ENCODE peak calls at places on chromosomes 4 and X, in five cellular contexts. N is lung microvascular endothelial cell, H is Caki2, X is AG04449, V is substantia nigra. Q is an unnamed sample.

GRCh38 chr4:31237242-31237641 is 517.1 kb downstream of the PCDH7 start:
- DNase-seq in N (peak), H (no peak), X (no peak), V (no peak), Q (no peak)

GRCh38 chr4:118177121-118177520 is 142.8 kb downstream of the NDST3 start:
- DNase-seq in N (no peak), H (no peak), X (no peak), V (no peak), Q (peak)

GRCh38 chr4:26161030-26161824 is 159.6 kb upstream of the RBPJ start:
- DNase-seq in N (peak), H (no peak), X (no peak), V (no peak), Q (no peak)

GRCh38 chr4:41645716-41646115 is 102.8 kb downstream of the PHOX2B start:
- DNase-seq in N (no peak), H (no peak), X (no peak), V (no peak), Q (no peak)

GRCh38 chrX:30654989-30655607 is 1.9 kb downstream of the GK start:
- DNase-seq in N (no peak), H (no peak), X (no peak), V (no peak), Q (no peak)

GRCh38 chrX:52213276-52213675 is 28.6 kb downstream of the MAGED4 start:
- DNase-seq in N (no peak), H (no peak), X (no peak), V (no peak), Q (no peak)

GRCh38 chr4:3227878-3228675 is 20.9 kb upstream of the MSANTD1 start:
- DNase-seq in N (no peak), H (no peak), X (no peak), V (no peak), Q (no peak)

GRCh38 chr4:21113496-21114213 is 413.4 kb downstream of the PACRGL start:
- DNase-seq in N (peak), H (no peak), X (no peak), V (no peak), Q (peak)

GRCh38 chr4:75542824-75543223 is 13.0 kb upstream of the ODAPH start:
- DNase-seq in N (no peak), H (peak), X (peak), V (no peak), Q (peak)

GRCh38 chr4:142408003-142408441 is 438.1 kb downstream of the INPP4B start:
- DNase-seq in N (peak), H (peak), X (no peak), V (no peak), Q (peak)

GRCh38 chrX:57906790-57907189 is 3.5 kb downstream of the ZXDA start:
- DNase-seq in N (peak), H (no peak), X (peak), V (no peak), Q (no peak)

GRCh38 chr4:140212171-140212570 is 58.2 kb upstream of the MAML3 start:
- DNase-seq in N (no peak), H (no peak), X (no peak), V (no peak), Q (no peak)

GRCh38 chr4:11428701-11429571 is at the start of gene HS3ST1:
- DNase-seq in N (peak), H (peak), X (no peak), V (peak), Q (no peak)

GRCh38 chr4:159410076-159410777 is 307.3 kb downstream of the RAPGEF2 start:
- DNase-seq in N (no peak), H (no peak), X (no peak), V (no peak), Q (peak)

GRCh38 chr4:5999830-6000365 is 18.3 kb downstream of the C4orf50 start:
- DNase-seq in N (no peak), H (no peak), X (no peak), V (no peak), Q (no peak)

GRCh38 chr4:53764761-53765490 is 173.6 kb upstream of the LNX1 start:
- DNase-seq in N (no peak), H (no peak), X (no peak), V (no peak), Q (no peak)